ENCODE peak calls at places on chromosome 5, in five cellular contexts. One of them, this sample, is unnamed.

GRCh38 chr5:177565046-177565445 is 10.7 kb upstream of the FAM193B start:
- DNase-seq in neuronal stem cell: no peak
- DNase-seq in mesenchymal stem cell: no peak
- DNase-seq in trophoblast cell: no peak
- DNase-seq in H1: no peak
- DNase-seq in this sample: no peak

GRCh38 chr5:421287-421880 is 21.6 kb upstream of the EXOC3 start:
- DNase-seq in neuronal stem cell: no peak
- DNase-seq in mesenchymal stem cell: no peak
- DNase-seq in trophoblast cell: no peak
- DNase-seq in H1: no peak
- DNase-seq in this sample: peak; percentile 27

GRCh38 chr5:90792725-90793124 is 234.1 kb downstream of the ADGRV1 start:
- DNase-seq in neuronal stem cell: no peak
- DNase-seq in mesenchymal stem cell: no peak
- DNase-seq in trophoblast cell: no peak
- DNase-seq in H1: no peak
- DNase-seq in this sample: no peak

GRCh38 chr5:141605523-141606277 is 13.1 kb downstream of the DIAPH1 start:
- DNase-seq in neuronal stem cell: no peak
- DNase-seq in mesenchymal stem cell: peak; percentile 21
- DNase-seq in trophoblast cell: no peak
- DNase-seq in H1: no peak
- DNase-seq in this sample: no peak

GRCh38 chr5:109645591-109646236 is 44.0 kb upstream of the MAN2A1 start:
- DNase-seq in neuronal stem cell: peak; percentile 11
- DNase-seq in mesenchymal stem cell: no peak
- DNase-seq in trophoblast cell: no peak
- DNase-seq in H1: peak; percentile 51
- DNase-seq in this sample: peak; percentile 39

GRCh38 chr5:139088024-139088423 is 110.1 kb downstream of the SIL1 start:
- DNase-seq in neuronal stem cell: no peak
- DNase-seq in mesenchymal stem cell: no peak
- DNase-seq in trophoblast cell: no peak
- DNase-seq in H1: no peak
- DNase-seq in this sample: no peak

GRCh38 chr5:112109331-112109993 is 309.6 kb downstream of the EPB41L4A start:
- DNase-seq in neuronal stem cell: no peak
- DNase-seq in mesenchymal stem cell: peak; percentile 40
- DNase-seq in trophoblast cell: peak; percentile 41
- DNase-seq in H1: peak; percentile 57
- DNase-seq in this sample: peak; percentile 78

GRCh38 chr5:151684690-151685361 is 1.9 kb downstream of the SPARC start:
- DNase-seq in neuronal stem cell: peak; percentile 86
- DNase-seq in mesenchymal stem cell: peak; percentile 99
- DNase-seq in trophoblast cell: peak; percentile 68
- DNase-seq in H1: peak; percentile 72
- DNase-seq in this sample: peak; percentile 91

GRCh38 chr5:133827830-133828229 is 140.6 kb downstream of the C5orf15 start:
- DNase-seq in neuronal stem cell: no peak
- DNase-seq in mesenchymal stem cell: no peak
- DNase-seq in trophoblast cell: no peak
- DNase-seq in H1: no peak
- DNase-seq in this sample: no peak

GRCh38 chr5:100904259-100904822 is 1.3 kb upstream of the ST8SIA4 start:
- DNase-seq in neuronal stem cell: no peak
- DNase-seq in mesenchymal stem cell: no peak
- DNase-seq in trophoblast cell: no peak
- DNase-seq in H1: no peak
- DNase-seq in this sample: peak; percentile 32

GRCh38 chr5:148387325-148387724 is 3.6 kb downstream of the FBXO38 start:
- DNase-seq in neuronal stem cell: no peak
- DNase-seq in mesenchymal stem cell: peak; percentile 92
- DNase-seq in trophoblast cell: no peak
- DNase-seq in H1: no peak
- DNase-seq in this sample: no peak

GRCh38 chr5:116320486-116320885 is 235.7 kb downstream of the COMMD10 start:
- DNase-seq in neuronal stem cell: no peak
- DNase-seq in mesenchymal stem cell: peak; percentile 3
- DNase-seq in trophoblast cell: no peak
- DNase-seq in H1: no peak
- DNase-seq in this sample: no peak

GRCh38 chr5:171957591-171958251 is 48.7 kb downstream of the FBXW11 start:
- DNase-seq in neuronal stem cell: no peak
- DNase-seq in mesenchymal stem cell: no peak
- DNase-seq in trophoblast cell: no peak
- DNase-seq in H1: no peak
- DNase-seq in this sample: no peak

GRCh38 chr5:115962565-115963402 is 509 bp downstream of the LVRN start:
- DNase-seq in neuronal stem cell: no peak
- DNase-seq in mesenchymal stem cell: peak; percentile 22
- DNase-seq in trophoblast cell: peak; percentile 59
- DNase-seq in H1: peak; percentile 55
- DNase-seq in this sample: peak; percentile 55

GRCh38 chr5:125874057-125874456 is 549.2 kb upstream of the GRAMD2B start:
- DNase-seq in neuronal stem cell: no peak
- DNase-seq in mesenchymal stem cell: no peak
- DNase-seq in trophoblast cell: no peak
- DNase-seq in H1: no peak
- DNase-seq in this sample: no peak

GRCh38 chr5:111735829-111736228 is 21.2 kb downstream of the NREP start:
- DNase-seq in neuronal stem cell: no peak
- DNase-seq in mesenchymal stem cell: peak; percentile 94
- DNase-seq in trophoblast cell: peak; percentile 42
- DNase-seq in H1: no peak
- DNase-seq in this sample: peak; percentile 58

GRCh38 chr5:108367679-108368334 is 14.1 kb downstream of the FBXL17 start:
- DNase-seq in neuronal stem cell: no peak
- DNase-seq in mesenchymal stem cell: no peak
- DNase-seq in trophoblast cell: no peak
- DNase-seq in H1: no peak
- DNase-seq in this sample: no peak

GRCh38 chr5:126919566-126919965 is 110.8 kb downstream of the MARCHF3 start:
- DNase-seq in neuronal stem cell: no peak
- DNase-seq in mesenchymal stem cell: no peak
- DNase-seq in trophoblast cell: no peak
- DNase-seq in H1: no peak
- DNase-seq in this sample: no peak
- H2BK12ac ChIP-seq in neuronal stem cell: no peak overlapping the region
- H2BK12ac ChIP-seq in mesenchymal stem cell: peak overlapping the region; percentile 12
- H2BK12ac ChIP-seq in trophoblast cell: no peak overlapping the region
- H2BK12ac ChIP-seq in H1: no peak overlapping the region
- H2BK12ac ChIP-seq in this sample: no peak overlapping the region

GRCh38 chr5:38036765-38037164 is 196.9 kb upstream of the GDNF start:
- DNase-seq in neuronal stem cell: no peak
- DNase-seq in mesenchymal stem cell: no peak
- DNase-seq in trophoblast cell: no peak
- DNase-seq in H1: no peak
- DNase-seq in this sample: no peak
- H3K4me2 ChIP-seq in neuronal stem cell: no peak overlapping the region
- H3K4me2 ChIP-seq in mesenchymal stem cell: no peak overlapping the region
- H3K4me2 ChIP-seq in trophoblast cell: no peak overlapping the region
- H3K4me2 ChIP-seq in H1: no peak overlapping the region
- H3K4me2 ChIP-seq in this sample: no peak overlapping the region

GRCh38 chr5:174721522-174722432 is 2.6 kb upstream of the MSX2 start:
- DNase-seq in neuronal stem cell: no peak
- DNase-seq in mesenchymal stem cell: no peak
- DNase-seq in trophoblast cell: no peak
- DNase-seq in H1: no peak
- DNase-seq in this sample: no peak
- H3K23ac ChIP-seq in neuronal stem cell: no peak overlapping the region
- H3K23ac ChIP-seq in mesenchymal stem cell: peak overlapping the region; percentile 17
- H3K23ac ChIP-seq in trophoblast cell: no peak overlapping the region
- H3K23ac ChIP-seq in H1: no peak overlapping the region
- H3K23ac ChIP-seq in this sample: no peak overlapping the region

GRCh38 chr5:71861682-71862457 is 142.8 kb downstream of the CARTPT start:
- DNase-seq in neuronal stem cell: no peak
- DNase-seq in mesenchymal stem cell: no peak
- DNase-seq in trophoblast cell: no peak
- DNase-seq in H1: no peak
- DNase-seq in this sample: no peak

GRCh38 chr5:71862661-71863060 is 143.6 kb downstream of the CARTPT start:
- DNase-seq in neuronal stem cell: no peak
- DNase-seq in mesenchymal stem cell: no peak
- DNase-seq in trophoblast cell: no peak
- DNase-seq in H1: no peak
- DNase-seq in this sample: no peak

GRCh38 chr5:71865202-71865601 is 146.1 kb downstream of the CARTPT start:
- DNase-seq in neuronal stem cell: no peak
- DNase-seq in mesenchymal stem cell: no peak
- DNase-seq in trophoblast cell: no peak
- DNase-seq in H1: no peak
- DNase-seq in this sample: no peak

GRCh38 chr5:71859515-71859914 is 140.4 kb downstream of the CARTPT start:
- DNase-seq in neuronal stem cell: no peak
- DNase-seq in mesenchymal stem cell: no peak
- DNase-seq in trophoblast cell: no peak
- DNase-seq in H1: no peak
- DNase-seq in this sample: no peak

DNA sequence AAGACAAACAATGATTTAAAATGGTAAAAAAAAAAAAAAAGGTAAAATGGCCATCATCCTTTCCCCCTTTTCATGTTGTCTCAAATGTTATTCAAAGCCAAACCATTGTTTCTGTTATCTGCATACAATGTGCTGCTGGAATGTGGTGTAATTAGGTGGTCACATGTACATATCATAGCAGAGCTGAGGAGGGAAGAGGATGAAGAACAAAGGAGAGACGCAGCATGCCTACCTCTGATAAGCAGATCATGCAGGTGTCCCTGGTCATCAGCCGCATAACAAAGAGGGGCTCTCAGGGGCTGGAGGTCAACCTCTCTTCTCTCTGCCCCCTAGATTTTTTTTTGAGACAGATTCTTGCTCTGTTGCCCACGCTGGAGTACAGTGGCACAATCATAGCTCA is 141.0 kb downstream of the CARTPT start:
- DNase-seq in neuronal stem cell: no peak
- DNase-seq in mesenchymal stem cell: no peak
- DNase-seq in trophoblast cell: no peak
- DNase-seq in H1: no peak
- DNase-seq in this sample: peak; percentile 47
- H2BK12ac ChIP-seq in neuronal stem cell: no peak overlapping the region
- H2BK12ac ChIP-seq in mesenchymal stem cell: no peak overlapping the region
- H2BK12ac ChIP-seq in trophoblast cell: no peak overlapping the region
- H2BK12ac ChIP-seq in H1: no peak overlapping the region
- H2BK12ac ChIP-seq in this sample: no peak overlapping the region

DNA sequence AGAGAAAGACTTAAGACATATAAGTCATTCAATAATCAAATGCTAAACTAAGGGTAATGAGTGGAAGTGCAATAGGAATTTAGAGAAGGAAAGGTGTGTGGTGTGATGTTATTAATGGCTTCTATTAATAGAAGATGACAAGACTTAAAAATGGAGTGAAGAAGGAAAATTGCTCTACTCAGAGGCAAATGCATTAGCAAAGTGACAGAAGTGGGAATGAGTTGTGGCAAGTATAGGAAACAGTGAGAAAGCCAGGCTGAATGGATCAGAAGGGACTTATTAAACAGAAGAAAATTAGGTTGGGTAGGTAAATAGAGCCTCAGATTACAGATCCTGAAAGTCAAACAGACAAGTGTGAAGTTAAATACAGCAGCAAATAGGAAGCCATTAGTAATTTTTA is 5.7 kb downstream of the SKIC3 start:
- DNase-seq in neuronal stem cell: no peak
- DNase-seq in mesenchymal stem cell: no peak
- DNase-seq in trophoblast cell: no peak
- DNase-seq in H1: no peak
- DNase-seq in this sample: no peak
- H3K4me2 ChIP-seq in neuronal stem cell: no peak overlapping the region
- H3K4me2 ChIP-seq in mesenchymal stem cell: no peak overlapping the region
- H3K4me2 ChIP-seq in trophoblast cell: no peak overlapping the region
- H3K4me2 ChIP-seq in H1: no peak overlapping the region
- H3K4me2 ChIP-seq in this sample: no peak overlapping the region

This sample was measured in H9.